ENCODE peak calls at places on chromosomes 6 and 20, in nine cellular contexts. G is hepatocyte, L is neural progenitor cell, M is HCT116, W is GM23248, K is OCI-LY7, O is GM23338, R is SK-N-SH, Q is MM.1S. C is an unnamed sample.

GRCh38 chr6:11918021-11918738 is 93.9 kb upstream of the HIVEP1 start:
- DNase-seq in G (peak), L (no peak), M (no peak), W (peak), K (no peak), O (no peak), R (peak), Q (no peak), C (no peak)

GRCh38 chr6:111721677-111722219 is 116.1 kb upstream of the TRAF3IP2 start:
- DNase-seq in G (peak), L (peak), M (peak), W (peak), K (peak), O (peak), R (peak), Q (peak), C (peak)

GRCh38 chr20:2137552-2138201 is 36.0 kb downstream of the STK35 start:
- DNase-seq in G (no peak), L (no peak), M (no peak), W (peak), K (no peak), O (no peak), R (no peak), Q (no peak), C (no peak)

GRCh38 chr6:43951063-43951755 is 176.0 kb downstream of the MRPL14 start:
- DNase-seq in G (peak), L (peak), M (peak), W (peak), K (peak), O (peak), R (peak), Q (peak), C (peak)

GRCh38 chr6:14798996-14799588 is 446.8 kb upstream of the JARID2 start:
- DNase-seq in G (no peak), L (no peak), M (no peak), W (no peak), K (no peak), O (peak), R (no peak), Q (no peak), C (no peak)

GRCh38 chr20:36666181-36666740 is 20.3 kb upstream of the SLA2 start:
- DNase-seq in G (no peak), L (no peak), M (no peak), W (peak), K (peak), O (no peak), R (no peak), Q (no peak), C (peak)

GRCh38 chr6:166423781-166424180 is 41.0 kb upstream of the MPC1 start:
- DNase-seq in G (no peak), L (peak), M (no peak), W (no peak), K (no peak), O (no peak), R (no peak), Q (no peak), C (no peak)

GRCh38 chr6:142833054-142833453 is 111.9 kb downstream of the HIVEP2 start:
- DNase-seq in G (no peak), L (no peak), M (no peak), W (peak), K (no peak), O (no peak), R (no peak), Q (no peak), C (peak)

GRCh38 chr6:13953061-13953705 is 28.4 kb downstream of the RNF182 start:
- DNase-seq in G (no peak), L (no peak), M (peak), W (peak), K (no peak), O (no peak), R (no peak), Q (no peak), C (peak)

GRCh38 chr6:80640176-80640575 is 533.7 kb downstream of the BCKDHB start:
- DNase-seq in G (no peak), L (no peak), M (no peak), W (peak), K (no peak), O (no peak), R (no peak), Q (peak), C (no peak)

GRCh38 chr6:80641591-80641990 is 535.1 kb downstream of the BCKDHB start:
- DNase-seq in G (no peak), L (no peak), M (no peak), W (peak), K (no peak), O (no peak), R (no peak), Q (no peak), C (peak)

GRCh38 chr6:80639243-80639642 is 532.8 kb downstream of the BCKDHB start:
- DNase-seq in G (no peak), L (no peak), M (no peak), W (no peak), K (no peak), O (no peak), R (no peak), Q (no peak), C (no peak)

GRCh38 chr6:80643881-80644280 is 537.4 kb downstream of the BCKDHB start:
- DNase-seq in G (no peak), L (no peak), M (no peak), W (no peak), K (no peak), O (no peak), R (no peak), Q (no peak), C (no peak)

GRCh38 chr6:80642452-80642851 is 536.0 kb downstream of the BCKDHB start:
- DNase-seq in G (no peak), L (no peak), M (no peak), W (peak), K (no peak), O (no peak), R (no peak), Q (no peak), C (peak)
- TF ChIP-seq EZH2phosphoT487 in G (no peak), L (no peak), M (no peak), W (no peak), K (no peak), O (no peak), R (no peak), Q (no peak), C (no peak)

GRCh38 chr6:149332602-149333311 is 15.2 kb downstream of the TAB2 start:
- DNase-seq in G (no peak), L (no peak), M (no peak), W (peak), K (no peak), O (no peak), R (no peak), Q (no peak), C (peak)

GRCh38 chr6:149331871-149332270 is 14.4 kb downstream of the TAB2 start:
- DNase-seq in G (no peak), L (no peak), M (no peak), W (peak), K (no peak), O (no peak), R (no peak), Q (no peak), C (peak)

GRCh38 chr6:149329529-149329928 is 12.0 kb downstream of the TAB2 start:
- DNase-seq in G (no peak), L (no peak), M (no peak), W (no peak), K (no peak), O (no peak), R (no peak), Q (no peak), C (no peak)

GRCh38 chr6:149330133-149330532 is 12.6 kb downstream of the TAB2 start:
- DNase-seq in G (no peak), L (no peak), M (no peak), W (no peak), K (no peak), O (no peak), R (no peak), Q (no peak), C (no peak)

GRCh38 chr6:149331043-149331807 is 13.7 kb downstream of the TAB2 start:
- DNase-seq in G (no peak), L (no peak), M (no peak), W (peak), K (no peak), O (no peak), R (no peak), Q (no peak), C (no peak)
- TF ChIP-seq EZH2phosphoT487 in G (no peak), L (no peak), M (no peak), W (no peak), K (no peak), O (no peak), R (no peak), Q (no peak), C (no peak)

DNA sequence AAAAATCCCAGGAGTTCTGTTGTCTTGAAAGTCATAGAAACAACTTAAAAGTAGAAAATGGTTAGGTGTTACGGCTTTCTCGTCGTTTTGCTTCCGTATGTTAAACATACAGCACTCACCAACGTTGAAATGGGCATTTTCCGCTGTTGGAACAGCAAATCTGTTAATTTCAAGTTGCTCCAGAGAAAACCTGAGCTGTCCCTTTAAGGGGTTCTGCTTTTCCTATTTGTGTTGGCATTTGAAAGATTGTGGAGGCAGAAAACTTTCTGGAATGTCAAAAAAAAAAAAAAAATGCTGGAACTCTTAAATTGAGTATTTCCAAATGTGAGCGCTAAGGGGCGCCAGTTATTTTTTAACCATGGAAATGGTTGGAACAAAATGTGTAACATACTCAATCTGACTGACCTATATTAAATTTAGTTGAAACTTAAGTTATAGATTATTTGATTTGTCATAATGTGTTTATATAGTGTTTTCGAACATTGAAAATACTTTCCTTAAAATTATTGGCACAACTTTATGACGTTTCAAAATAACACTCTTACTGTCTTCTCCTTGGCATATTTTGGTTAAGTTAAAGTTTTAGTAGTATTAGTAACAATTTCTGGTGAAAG is 2.2 kb downstream of the QKI start:
- DNase-seq in G (peak), L (peak), M (peak), W (peak), K (peak), O (peak), R (no peak), Q (peak), C (peak)
- TF ChIP-seq EZH2phosphoT487 in G (no peak), L (no peak), M (no peak), W (no peak), K (no peak), O (no peak), R (no peak), Q (no peak), C (no peak)

GRCh38 chr20:63978319-63979220 is 872 bp downstream of the SAMD10 start:
- DNase-seq in G (peak), L (peak), M (no peak), W (peak), K (peak), O (peak), R (peak), Q (peak), C (peak)
- TF ChIP-seq EZH2phosphoT487 in G (no peak), L (peak), M (no peak), W (no peak), K (no peak), O (no peak), R (no peak), Q (no peak), C (no peak)

DNA sequence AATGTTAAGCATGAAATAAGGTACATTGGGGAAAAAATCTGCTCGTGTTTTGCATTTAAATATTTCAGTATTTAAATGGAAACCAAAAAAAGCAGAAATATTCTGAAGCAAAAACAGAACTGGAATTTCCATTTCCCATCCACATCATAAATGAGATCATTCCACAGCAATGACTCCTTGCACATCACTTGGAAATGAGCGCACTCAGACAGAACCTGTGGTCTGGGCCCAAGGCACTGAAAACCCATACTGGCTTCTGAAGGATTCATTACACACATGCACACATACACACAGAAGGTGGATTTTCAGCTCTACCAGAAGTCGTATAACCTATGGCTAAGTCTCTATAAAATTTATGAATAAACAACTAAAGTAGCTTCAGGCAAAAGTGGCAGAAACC is 174.8 kb downstream of the IBTK start:
- DNase-seq in G (no peak), L (no peak), M (no peak), W (peak), K (no peak), O (no peak), R (no peak), Q (no peak), C (peak)
- TF ChIP-seq EZH2phosphoT487 in G (no peak), L (no peak), M (no peak), W (no peak), K (no peak), O (no peak), R (no peak), Q (no peak), C (no peak)

GRCh38 chr6:139545474-139546116 is 171.1 kb upstream of the CITED2 start:
- DNase-seq in G (peak), L (no peak), M (no peak), W (no peak), K (no peak), O (no peak), R (no peak), Q (no peak), C (no peak)
- TF ChIP-seq EZH2phosphoT487 in G (no peak), L (no peak), M (no peak), W (no peak), K (no peak), O (no peak), R (no peak), Q (no peak), C (no peak)

DNA sequence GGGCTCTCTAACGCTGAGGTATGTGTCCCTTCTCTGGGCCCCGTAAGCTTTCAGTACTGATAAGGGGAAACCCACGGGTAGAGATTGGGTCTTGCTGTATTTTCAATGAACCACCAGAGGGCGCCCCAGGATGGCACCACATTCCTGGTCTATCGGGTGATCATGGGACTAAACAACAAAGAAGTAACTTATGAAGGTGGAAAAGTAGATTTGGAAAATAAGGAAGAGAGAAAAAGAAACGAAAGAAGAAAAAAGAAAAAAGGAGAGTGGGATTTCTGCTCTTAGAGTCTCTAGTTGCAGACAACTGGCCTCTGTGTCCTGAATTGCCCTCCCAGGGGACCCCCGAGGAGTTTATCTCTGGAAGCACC is 93.8 kb downstream of the GMPR start:
- DNase-seq in G (peak), L (peak), M (no peak), W (peak), K (peak), O (peak), R (peak), Q (peak), C (peak)
- TF ChIP-seq EZH2phosphoT487 in G (no peak), L (no peak), M (no peak), W (no peak), K (no peak), O (no peak), R (no peak), Q (no peak), C (no peak)

GRCh38 chr6:3506195-3506594 is 49.3 kb upstream of the SLC22A23 start:
- DNase-seq in G (no peak), L (no peak), M (no peak), W (no peak), K (no peak), O (no peak), R (no peak), Q (no peak), C (no peak)
- TF ChIP-seq EZH2phosphoT487 in G (no peak), L (no peak), M (no peak), W (no peak), K (no peak), O (no peak), R (no peak), Q (no peak), C (no peak)

DNA sequence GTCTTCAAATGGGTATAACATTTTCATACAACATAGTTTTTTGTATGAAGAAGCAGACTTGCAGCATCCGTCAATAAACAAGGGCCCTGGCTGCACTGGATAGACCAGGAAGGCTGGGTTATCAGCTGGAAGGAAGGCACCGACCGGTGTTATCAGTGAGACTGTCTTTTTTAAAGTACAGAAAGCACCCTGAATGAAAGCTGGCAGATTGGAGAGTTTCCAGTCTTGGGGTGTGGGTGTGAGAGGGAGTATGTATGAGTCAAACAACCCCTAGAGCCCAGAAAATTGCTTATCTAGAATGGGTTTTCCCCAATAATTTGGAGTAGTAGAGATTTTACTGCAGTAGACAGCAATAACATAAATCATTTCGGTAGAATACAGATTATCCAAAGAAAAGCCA is 42.4 kb downstream of the TXLNB start:
- DNase-seq in G (no peak), L (no peak), M (no peak), W (no peak), K (no peak), O (no peak), R (no peak), Q (no peak), C (no peak)
- TF ChIP-seq EZH2phosphoT487 in G (no peak), L (no peak), M (no peak), W (no peak), K (no peak), O (no peak), R (no peak), Q (no peak), C (no peak)

GRCh38 chr6:127690092-127690491 is 113.1 kb downstream of the C6orf58 start:
- DNase-seq in G (peak), L (peak), M (peak), W (peak), K (no peak), O (peak), R (no peak), Q (no peak), C (peak)
- TF ChIP-seq EZH2phosphoT487 in G (no peak), L (no peak), M (no peak), W (no peak), K (no peak), O (no peak), R (no peak), Q (no peak), C (no peak)